ENCODE peak calls at places on chromosomes 3 and 15, in ten cellular contexts. X, T, G, V, O, E, S, A, F and K are unnamed samples.

GRCh38 chr3:16658004-16658932 is 53.0 kb upstream of the DAZL start:
- DNase-seq in T (no peak), V (no peak), A (no peak), E (no peak), S (no peak), F (no peak), O (no peak), G (no peak), X (no peak), K (no peak)

GRCh38 chr3:16174389-16174788 is at the start of gene GALNT15:
- DNase-seq in O (peak; percentile 86), E (no peak), V (peak; percentile 86), F (peak; percentile 96), S (peak; percentile 95), X (peak; percentile 74), G (peak; percentile 88), A (no peak), T (peak; percentile 70), K (peak; percentile 98)

GRCh38 chr3:142027713-142028112 is 121.6 kb downstream of the TFDP2 start:
- DNase-seq in G (no peak), T (peak; percentile 41), O (no peak), F (no peak), V (no peak), E (no peak), A (peak; percentile 6), X (no peak), S (no peak), K (no peak)

GRCh38 chr15:67564590-67565345 is 22.3 kb downstream of the MAP2K5 start:
- DNase-seq in E (no peak), A (no peak), S (no peak), V (no peak), F (no peak), G (no peak), X (no peak), T (no peak), O (no peak), K (no peak)

GRCh38 chr15:93305306-93305705 is 216.3 kb upstream of the RGMA start:
- DNase-seq in E (no peak), X (no peak), O (no peak), A (no peak), V (no peak), T (no peak), S (no peak), F (no peak), G (no peak), K (no peak)

GRCh38 chr3:47854720-47855455 is 52.0 kb downstream of the DHX30 start:
- DNase-seq in F (no peak), S (no peak), V (no peak), O (peak; percentile 55), T (no peak), X (no peak), A (no peak), E (no peak), G (no peak), K (no peak)

GRCh38 chr3:71031914-71032521 is 551.5 kb downstream of the FOXP1 start:
- DNase-seq in F (no peak), S (no peak), A (no peak), X (no peak), O (peak; percentile 84), V (no peak), G (no peak), T (no peak), E (no peak), K (no peak)

GRCh38 chr3:43098761-43099160 is 7.1 kb downstream of the POMGNT2 start:
- DNase-seq in X (no peak), V (no peak), A (no peak), O (no peak), S (no peak), F (no peak), G (no peak), T (no peak), E (no peak), K (no peak)

GRCh38 chr15:78004919-78005634 is 72.4 kb downstream of the TBC1D2B start:
- DNase-seq in V (peak; percentile 85), X (peak; percentile 82), F (peak; percentile 78), G (peak; percentile 85), A (peak; percentile 51), O (no peak), S (no peak), T (peak; percentile 60), E (no peak), K (peak; percentile 60)
- TF ChIP-seq POLR2A in V (no peak), X (no peak), F (peak; percentile 5), G (no peak), A (no peak), O (no peak), S (no peak), T (no peak), E (no peak), K (no peak)

DNA sequence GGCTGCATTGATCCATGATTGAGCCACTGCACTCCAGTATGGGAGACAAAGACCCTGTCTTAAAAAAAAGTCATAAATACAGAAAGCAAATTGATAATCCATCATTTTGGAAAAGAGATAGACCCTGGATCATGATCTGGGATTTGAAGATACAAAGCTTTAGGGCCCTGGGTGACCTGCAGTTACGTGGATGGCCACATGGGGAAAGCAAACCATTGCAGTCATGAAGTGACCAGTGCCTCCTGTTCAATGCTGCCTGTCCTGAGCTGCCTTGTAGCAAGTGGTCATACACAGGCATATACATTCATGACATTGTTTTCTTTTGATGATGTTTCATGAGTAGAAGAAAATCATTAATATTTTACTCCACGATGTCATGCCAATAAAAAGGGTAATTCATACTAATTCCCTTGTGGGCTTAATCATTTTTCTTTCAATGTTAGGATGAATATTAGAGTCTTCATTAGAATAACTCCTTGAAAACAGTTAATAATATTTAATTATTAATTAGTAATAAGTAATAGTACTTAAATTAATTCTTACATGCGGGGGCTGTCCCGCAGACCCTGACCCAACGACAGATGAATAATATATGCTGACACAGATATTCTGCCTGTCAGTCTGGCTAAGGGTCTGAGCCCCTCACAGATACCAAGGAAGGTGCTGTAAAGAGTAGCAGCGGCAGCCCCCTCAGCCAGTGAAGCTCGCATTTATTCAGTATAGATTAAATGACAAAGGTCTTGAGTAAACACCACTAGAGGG is 109.0 kb upstream of the UNC13C start:
- DNase-seq in A (peak; percentile 61), F (no peak), G (no peak), V (no peak), O (no peak), X (no peak), S (no peak), E (no peak), T (no peak), K (no peak)
- TF ChIP-seq CTCF in A (no peak), F (no peak), G (no peak), V (no peak), O (no peak), X (peak; percentile 26), S (no peak), E (no peak), T (no peak), K (no peak)

GRCh38 chr15:51576451-51576850 is 46.1 kb downstream of the DMXL2 start:
- DNase-seq in F (no peak), A (no peak), V (no peak), S (no peak), O (no peak), T (no peak), X (no peak), E (no peak), G (no peak), K (no peak)

GRCh38 chr15:51579012-51579411 is 43.6 kb downstream of the DMXL2 start:
- DNase-seq in E (no peak), F (no peak), S (no peak), G (no peak), T (no peak), V (no peak), O (no peak), A (no peak), X (no peak), K (no peak)

GRCh38 chr15:51576911-51577500 is 45.6 kb downstream of the DMXL2 start:
- DNase-seq in S (no peak), E (no peak), X (no peak), O (no peak), T (no peak), V (peak; percentile 54), F (peak; percentile 51), G (peak; percentile 31), A (no peak), K (no peak)

GRCh38 chr15:51575775-51576174 is 46.8 kb downstream of the DMXL2 start:
- DNase-seq in O (no peak), F (no peak), G (no peak), S (no peak), X (no peak), A (no peak), E (no peak), T (no peak), V (no peak), K (no peak)

DNA sequence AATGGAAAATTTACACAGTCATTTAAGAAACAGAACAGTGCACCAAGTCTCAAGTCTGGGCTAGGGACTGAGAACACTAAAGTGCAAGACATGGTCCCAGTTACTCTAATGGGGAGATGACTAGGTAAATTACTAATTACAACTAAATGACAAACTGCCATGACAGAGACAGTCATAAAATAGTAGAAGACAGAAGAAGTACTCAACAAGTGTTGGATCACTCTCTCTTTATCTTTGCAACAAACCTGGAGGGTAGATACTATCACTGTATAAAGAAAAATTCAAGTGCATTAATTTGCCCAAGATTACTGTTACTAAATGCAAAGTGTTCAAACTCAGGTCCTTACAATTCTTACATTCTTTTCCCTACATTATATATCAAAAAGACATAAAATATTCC is 44.7 kb downstream of the DMXL2 start:
- DNase-seq in V (no peak), A (no peak), O (no peak), S (no peak), G (no peak), X (no peak), F (no peak), E (no peak), T (no peak), K (no peak)
- H3K4me3 ChIP-seq in V (no peak overlapping the region), A (no peak overlapping the region), O (no peak overlapping the region), S (no peak overlapping the region), G (no peak overlapping the region), X (no peak overlapping the region), F (no peak overlapping the region), E (no peak overlapping the region), T (no peak overlapping the region), K (no peak overlapping the region)

GRCh38 chr3:184317201-184317600 is 2.8 kb downstream of the EIF4G1 start:
- DNase-seq in E (no peak), T (no peak), O (peak; percentile 75), F (no peak), X (no peak), A (no peak), G (no peak), V (no peak), S (no peak), K (no peak)

GRCh38 chr3:184314700-184315505 is 497 bp downstream of the EIF4G1 start:
- DNase-seq in V (peak; percentile 81), X (peak; percentile 91), A (peak; percentile 60), O (peak; percentile 94), T (peak; percentile 87), E (peak; percentile 48), G (peak; percentile 87), F (peak; percentile 79), S (peak; percentile 90), K (peak; percentile 72)

GRCh38 chr3:184315871-184316661 is 1.7 kb downstream of the EIF4G1 start:
- DNase-seq in E (no peak), V (no peak), T (no peak), O (no peak), G (no peak), S (no peak), F (no peak), X (no peak), A (no peak), K (no peak)

GRCh38 chr3:184315506-184315867 is 1.1 kb downstream of the EIF4G1 start:
- DNase-seq in S (no peak), T (no peak), V (no peak), E (no peak), O (no peak), X (no peak), F (no peak), A (no peak), G (no peak), K (no peak)

DNA sequence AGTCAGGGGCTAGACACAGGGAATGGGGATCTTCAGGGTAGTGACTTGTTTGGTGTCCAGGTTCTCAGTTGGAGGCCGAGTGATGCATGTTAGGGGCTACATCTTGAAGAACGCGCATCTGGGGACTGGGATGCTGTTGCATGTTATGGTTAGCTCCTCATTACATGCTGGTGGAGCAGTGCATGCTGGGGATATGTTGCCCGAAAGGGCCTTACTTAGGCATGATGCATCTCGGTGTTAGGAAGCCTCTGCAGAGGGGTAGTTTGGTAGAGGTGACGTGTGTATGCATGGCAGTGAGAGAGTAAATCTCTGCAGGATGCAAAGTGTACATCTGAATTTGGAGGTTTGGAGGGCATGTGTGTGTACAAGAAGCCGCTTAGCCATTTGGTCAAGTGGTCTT is 2.4 kb downstream of the EIF4G1 start:
- DNase-seq in E (no peak), O (no peak), F (no peak), S (no peak), T (no peak), X (no peak), A (no peak), V (no peak), G (no peak), K (no peak)
- TF ChIP-seq POLR2A in E (peak; percentile 21), O (no peak), F (no peak), S (no peak), T (no peak), X (no peak), A (no peak), V (no peak), G (no peak), K (no peak)